ENCODE peak calls at places on chromosome 2, in nine cellular contexts. O, P, V, E, W, D, H, N and J are unnamed samples.
A peak's percentile ranks its signal among the peaks of the same experiment; 100 is the strongest.

GRCh38 chr2:177193240-177193639 is 19.4 kb upstream of the HNRNPA3 start:
- DNase-seq in D (no peak), E (no peak), H (no peak), O (no peak), W (no peak), V (no peak), P (no peak), N (no peak), J (no peak)

GRCh38 chr2:158797963-158798700 is 3.0 kb downstream of the DAPL1 start:
- DNase-seq in V (no peak), W (no peak), E (peak; percentile 34), H (no peak), N (peak; percentile 80), P (no peak), D (peak; percentile 75), O (peak; percentile 41), J (no peak)

GRCh38 chr2:53455094-53455493 is 312.5 kb upstream of the CHAC2 start:
- DNase-seq in W (no peak), E (peak; percentile 41), V (no peak), H (no peak), D (no peak), O (no peak), P (peak; percentile 46), N (no peak), J (no peak)

GRCh38 chr2:37005118-37005868 is 39.0 kb upstream of the STRN start:
- DNase-seq in P (no peak), N (no peak), O (peak; percentile 52), V (no peak), D (peak; percentile 45), E (peak; percentile 2), H (no peak), W (peak; percentile 28), J (no peak)

GRCh38 chr2:225270053-225270452 is 129.5 kb upstream of the NYAP2 start:
- DNase-seq in P (no peak), V (no peak), W (no peak), H (no peak), D (no peak), N (no peak), E (no peak), O (no peak), J (no peak)

GRCh38 chr2:12619975-12620374 is 96.8 kb upstream of the TRIB2 start:
- DNase-seq in H (no peak), N (no peak), E (peak; percentile 90), P (no peak), D (peak; percentile 97), O (peak; percentile 92), W (no peak), V (peak; percentile 77), J (no peak)

GRCh38 chr2:202932425-202933138 is 20.5 kb downstream of the CARF start:
- DNase-seq in V (peak; percentile 8), N (no peak), P (no peak), D (peak; percentile 69), H (no peak), E (no peak), O (peak; percentile 82), W (peak; percentile 12), J (no peak)

GRCh38 chr2:57126410-57126809 is 920.2 kb upstream of the VRK2 start:
- DNase-seq in V (no peak), D (no peak), P (no peak), O (no peak), W (no peak), E (no peak), H (no peak), N (no peak), J (no peak)

GRCh38 chr2:220227272-220227920 is 600.0 kb downstream of the SLC4A3 start:
- DNase-seq in N (no peak), E (peak; percentile 49), W (no peak), D (peak; percentile 85), O (peak; percentile 60), H (no peak), P (no peak), V (peak; percentile 53), J (no peak)

GRCh38 chr2:223396993-223397392 is 205.2 kb downstream of the SCG2 start:
- DNase-seq in D (peak; percentile 24), O (peak; percentile 29), V (no peak), N (no peak), H (no peak), P (no peak), E (no peak), W (no peak), J (no peak)

GRCh38 chr2:105078906-105079305 is 41.0 kb downstream of the MRPS9 start:
- DNase-seq in D (peak; percentile 14), H (no peak), V (no peak), W (no peak), E (no peak), O (peak; percentile 27), P (no peak), N (no peak), J (no peak)

GRCh38 chr2:26715528-26716270 is 23.2 kb downstream of the KCNK3 start:
- DNase-seq in N (no peak), P (no peak), E (no peak), D (no peak), H (no peak), V (no peak), W (no peak), O (no peak), J (no peak)

GRCh38 chr2:105641389-105641811 is 103.3 kb upstream of the NCK2 start:
- DNase-seq in E (no peak), D (no peak), H (no peak), P (no peak), O (no peak), N (no peak), W (no peak), V (no peak), J (peak; percentile 84)

GRCh38 chr2:173770936-173771678 is 194.1 kb downstream of the SP3 start:
- DNase-seq in V (no peak), D (no peak), O (no peak), N (no peak), P (no peak), W (no peak), H (no peak), E (no peak), J (no peak)